ENCODE peak calls at places on chromosomes 7 and 10, in six cellular contexts. G, Z, I, M, V and S are unnamed samples.

GRCh38 chr7:81780914-81781693 is 11.3 kb upstream of the HGF start:
- DNase-seq in M (no peak), Z (no peak), I (no peak), V (peak; percentile 65), G (no peak), S (no peak)

GRCh38 chr7:135958173-135958572 is 19.0 kb downstream of the MTPN start:
- DNase-seq in G (no peak), Z (no peak), V (no peak), I (no peak), M (no peak), S (no peak)

GRCh38 chr7:76514926-76515325 is 4.6 kb downstream of the UPK3B start:
- DNase-seq in I (no peak), G (no peak), Z (no peak), M (no peak), V (no peak), S (no peak)

GRCh38 chr7:112640682-112641081 is 149.5 kb downstream of the TMEM168 start:
- DNase-seq in I (no peak), M (no peak), G (no peak), V (no peak), Z (no peak), S (no peak)

GRCh38 chr10:5810235-5810634 is 3.0 kb downstream of the GDI2 start:
- DNase-seq in M (no peak), G (no peak), V (no peak), I (no peak), Z (no peak), S (no peak)

GRCh38 chr10:87987206-87987605 is 123.8 kb downstream of the PTEN start:
- DNase-seq in G (no peak), Z (no peak), M (no peak), V (no peak), I (no peak), S (no peak)

GRCh38 chr10:45375101-45375500 is 1.1 kb downstream of the ALOX5 start:
- DNase-seq in G (no peak), V (no peak), M (no peak), Z (no peak), I (no peak), S (no peak)

GRCh38 chr7:142745091-142745635 is 4.1 kb upstream of the PRSS1 start:
- DNase-seq in Z (no peak), M (peak; percentile 31), V (no peak), G (no peak), I (peak; percentile 15), S (no peak)

GRCh38 chr7:127650842-127651555 is 995 bp upstream of the SND1 start:
- DNase-seq in G (peak; percentile 40), V (no peak), Z (no peak), M (no peak), I (no peak), S (no peak)

GRCh38 chr10:29736325-29737208 is 101.8 kb upstream of the SVIL start:
- DNase-seq in G (no peak), Z (peak; percentile 17), M (peak; percentile 42), V (peak; percentile 29), I (peak; percentile 57), S (no peak)

GRCh38 chr7:32048970-32049369 is 21.2 kb downstream of the PDE1C start:
- DNase-seq in M (no peak), Z (no peak), V (peak; percentile 46), I (no peak), G (no peak), S (no peak)

GRCh38 chr10:118926441-118926840 is 103.1 kb upstream of the NANOS1 start:
- DNase-seq in Z (no peak), M (no peak), V (no peak), I (no peak), G (no peak), S (no peak)

GRCh38 chr7:28528899-28529298 is 116.6 kb downstream of the CREB5 start:
- DNase-seq in V (no peak), G (no peak), Z (no peak), I (no peak), M (peak; percentile 16), S (peak; percentile 22)

GRCh38 chr10:132388901-132389630 is 7.9 kb upstream of the PWWP2B start:
- DNase-seq in I (no peak), M (peak; percentile 23), Z (no peak), V (no peak), G (no peak), S (no peak)

GRCh38 chr7:69708857-69709256 is 110.6 kb downstream of the AUTS2 start:
- DNase-seq in I (no peak), Z (no peak), M (no peak), V (peak; percentile 47), G (no peak), S (no peak)

GRCh38 chr7:144384071-144384470 is 19.4 kb downstream of the NOBOX start:
- DNase-seq in G (no peak), V (no peak), Z (no peak), I (peak; percentile 62), M (no peak), S (no peak)

GRCh38 chr10:70925377-70926214 is 37.2 kb upstream of the PCBD1 start:
- DNase-seq in I (peak; percentile 35), G (peak; percentile 21), Z (peak; percentile 32), V (peak; percentile 13), M (peak; percentile 16), S (no peak)

GRCh38 chr10:53045315-53045714 is 272.7 kb upstream of the MBL2 start:
- DNase-seq in M (no peak), G (no peak), Z (no peak), I (no peak), V (no peak), S (no peak)

GRCh38 chr10:21318768-21319167 is 206.7 kb downstream of the SKIDA1 start:
- DNase-seq in Z (no peak), I (no peak), M (peak; percentile 29), V (peak; percentile 41), G (no peak), S (no peak)

GRCh38 chr7:920351-921070 is 34.0 kb downstream of the ADAP1 start:
- DNase-seq in V (no peak), G (no peak), M (no peak), Z (no peak), I (no peak), S (no peak)